ENCODE peak calls at places on chromosomes 16 and 17, in four cellular contexts. One of them, this sample, is unnamed.

GRCh38 chr16:50711862-50712567 is 18.6 kb downstream of the NOD2 start:
- DNase-seq in neural progenitor cell: no peak
- DNase-seq in neuronal stem cell: no peak
- DNase-seq in H9: no peak
- DNase-seq in this sample: no peak

GRCh38 chr17:65046236-65046635 is 10.3 kb downstream of the GNA13 start:
- DNase-seq in neural progenitor cell: no peak
- DNase-seq in neuronal stem cell: no peak
- DNase-seq in H9: no peak
- DNase-seq in this sample: no peak

GRCh38 chr17:78484300-78485159 is 92.7 kb downstream of the DNAH17 start:
- DNase-seq in neural progenitor cell: peak; percentile 69
- DNase-seq in neuronal stem cell: peak; percentile 51
- DNase-seq in H9: peak; percentile 89
- DNase-seq in this sample: peak; percentile 79

GRCh38 chr16:89945654-89946053 is 2.9 kb upstream of the DEF8 start:
- DNase-seq in neural progenitor cell: no peak
- DNase-seq in neuronal stem cell: no peak
- DNase-seq in H9: no peak
- DNase-seq in this sample: peak; percentile 49

GRCh38 chr17:62704381-62704971 is 77.0 kb downstream of the MRC2 start:
- DNase-seq in neural progenitor cell: no peak
- DNase-seq in neuronal stem cell: no peak
- DNase-seq in H9: peak; percentile 79
- DNase-seq in this sample: no peak

GRCh38 chr17:71412803-71413202 is 708.0 kb upstream of the SOX9 start:
- DNase-seq in neural progenitor cell: no peak
- DNase-seq in neuronal stem cell: no peak
- DNase-seq in H9: no peak
- DNase-seq in this sample: peak; percentile 84

GRCh38 chr16:49274936-49275730 is 6.5 kb downstream of the CBLN1 start:
- DNase-seq in neural progenitor cell: peak; percentile 77
- DNase-seq in neuronal stem cell: no peak
- DNase-seq in H9: peak; percentile 45
- DNase-seq in this sample: no peak

GRCh38 chr16:27595461-27595860 is 45.5 kb downstream of the KATNIP start:
- DNase-seq in neural progenitor cell: no peak
- DNase-seq in neuronal stem cell: no peak
- DNase-seq in H9: no peak
- DNase-seq in this sample: no peak

GRCh38 chr17:72590382-72590781 is 469.6 kb downstream of the SOX9 start:
- DNase-seq in neural progenitor cell: no peak
- DNase-seq in neuronal stem cell: no peak
- DNase-seq in H9: no peak
- DNase-seq in this sample: no peak

GRCh38 chr16:24152826-24153225 is 103.3 kb upstream of the CACNG3 start:
- DNase-seq in neural progenitor cell: no peak
- DNase-seq in neuronal stem cell: no peak
- DNase-seq in H9: no peak
- DNase-seq in this sample: no peak

GRCh38 chr17:66636111-66636510 is 198.8 kb upstream of the CACNG5 start:
- DNase-seq in neural progenitor cell: no peak
- DNase-seq in neuronal stem cell: no peak
- DNase-seq in H9: no peak
- DNase-seq in this sample: no peak

GRCh38 chr17:33716937-33717336 is 423.8 kb upstream of the ASIC2 start:
- DNase-seq in neural progenitor cell: no peak
- DNase-seq in neuronal stem cell: no peak
- DNase-seq in H9: no peak
- DNase-seq in this sample: no peak

GRCh38 chr16:56910654-56911539 is 21.0 kb upstream of the HERPUD1 start:
- DNase-seq in neural progenitor cell: no peak
- DNase-seq in neuronal stem cell: no peak
- DNase-seq in H9: no peak
- DNase-seq in this sample: peak; percentile 63

GRCh38 chr17:47295037-47295873 is 28.5 kb upstream of the EFCAB13 start:
- DNase-seq in neural progenitor cell: peak; percentile 62
- DNase-seq in neuronal stem cell: peak; percentile 23
- DNase-seq in H9: no peak
- DNase-seq in this sample: no peak

GRCh38 chr17:17836818-17837379 is at the start of gene SREBF1:
- DNase-seq in neural progenitor cell: peak; percentile 94
- DNase-seq in neuronal stem cell: peak; percentile 80
- DNase-seq in H9: peak; percentile 87
- DNase-seq in this sample: peak; percentile 77

GRCh38 chr17:7626956-7627249 is 718 bp downstream of the SAT2 start:
- DNase-seq in neural progenitor cell: no peak
- DNase-seq in neuronal stem cell: no peak
- DNase-seq in H9: no peak
- DNase-seq in this sample: no peak

GRCh38 chr17:5526821-5527598 is 40.6 kb downstream of the MIS12 start:
- DNase-seq in neural progenitor cell: peak; percentile 26
- DNase-seq in neuronal stem cell: peak; percentile 32
- DNase-seq in H9: no peak
- DNase-seq in this sample: no peak

GRCh38 chr17:50683434-50684287 is 24.1 kb downstream of the ANKRD40 start:
- DNase-seq in neural progenitor cell: no peak
- DNase-seq in neuronal stem cell: no peak
- DNase-seq in H9: no peak
- DNase-seq in this sample: no peak

GRCh38 chr17:32871736-32872135 is 5.2 kb downstream of the MYO1D start:
- DNase-seq in neural progenitor cell: no peak
- DNase-seq in neuronal stem cell: no peak
- DNase-seq in H9: no peak
- DNase-seq in this sample: no peak

GRCh38 chr17:79007504-79008381 is 1.8 kb downstream of the CANT1 start:
- DNase-seq in neural progenitor cell: no peak
- DNase-seq in neuronal stem cell: no peak
- DNase-seq in H9: no peak
- DNase-seq in this sample: no peak

GRCh38 chr16:81276323-81276722 is 37.8 kb downstream of the BCO1 start:
- DNase-seq in neural progenitor cell: no peak
- DNase-seq in neuronal stem cell: no peak
- DNase-seq in H9: no peak
- DNase-seq in this sample: no peak

GRCh38 chr16:12100124-12100647 is 123.7 kb downstream of the SNX29 start:
- DNase-seq in neural progenitor cell: no peak
- DNase-seq in neuronal stem cell: no peak
- DNase-seq in H9: no peak
- DNase-seq in this sample: no peak

GRCh38 chr16:12728471-12728870 is 75.2 kb downstream of the CPPED1 start:
- DNase-seq in neural progenitor cell: no peak
- DNase-seq in neuronal stem cell: no peak
- DNase-seq in H9: no peak
- DNase-seq in this sample: no peak

GRCh38 chr17:78781339-78782304 is at the start of gene CYTH1:
- DNase-seq in neural progenitor cell: peak; percentile 71
- DNase-seq in neuronal stem cell: peak; percentile 30
- DNase-seq in H9: peak; percentile 67
- DNase-seq in this sample: peak; percentile 65

GRCh38 chr16:66925322-66925840 is at the start of gene RRAD:
- DNase-seq in neural progenitor cell: peak; percentile 54
- DNase-seq in neuronal stem cell: no peak
- DNase-seq in H9: peak; percentile 47
- DNase-seq in this sample: no peak

GRCh38 chr17:57927048-57927723 is 28.0 kb downstream of the CUEDC1 start:
- DNase-seq in neural progenitor cell: peak; percentile 94
- DNase-seq in neuronal stem cell: peak; percentile 69
- DNase-seq in H9: no peak
- DNase-seq in this sample: no peak

GRCh38 chr17:49575524-49576120 is at the start of gene NXPH3:
- DNase-seq in neural progenitor cell: peak; percentile 91
- DNase-seq in neuronal stem cell: peak; percentile 70
- DNase-seq in H9: peak; percentile 94
- DNase-seq in this sample: peak; percentile 41

GRCh38 chr16:88640520-88641247 is 2.3 kb downstream of the IL17C start:
- DNase-seq in neural progenitor cell: no peak
- DNase-seq in neuronal stem cell: no peak
- DNase-seq in H9: no peak
- DNase-seq in this sample: peak; percentile 42

GRCh38 chr16:88645941-88646340 is 4.9 kb downstream of the CYBA start:
- DNase-seq in neural progenitor cell: no peak
- DNase-seq in neuronal stem cell: no peak
- DNase-seq in H9: no peak
- DNase-seq in this sample: no peak

GRCh38 chr16:88645455-88645854 is 5.4 kb downstream of the CYBA start:
- DNase-seq in neural progenitor cell: no peak
- DNase-seq in neuronal stem cell: no peak
- DNase-seq in H9: no peak
- DNase-seq in this sample: no peak

GRCh38 chr16:88642881-88643545 is 4.6 kb downstream of the IL17C start:
- DNase-seq in neural progenitor cell: no peak
- DNase-seq in neuronal stem cell: no peak
- DNase-seq in H9: no peak
- DNase-seq in this sample: no peak

DNA sequence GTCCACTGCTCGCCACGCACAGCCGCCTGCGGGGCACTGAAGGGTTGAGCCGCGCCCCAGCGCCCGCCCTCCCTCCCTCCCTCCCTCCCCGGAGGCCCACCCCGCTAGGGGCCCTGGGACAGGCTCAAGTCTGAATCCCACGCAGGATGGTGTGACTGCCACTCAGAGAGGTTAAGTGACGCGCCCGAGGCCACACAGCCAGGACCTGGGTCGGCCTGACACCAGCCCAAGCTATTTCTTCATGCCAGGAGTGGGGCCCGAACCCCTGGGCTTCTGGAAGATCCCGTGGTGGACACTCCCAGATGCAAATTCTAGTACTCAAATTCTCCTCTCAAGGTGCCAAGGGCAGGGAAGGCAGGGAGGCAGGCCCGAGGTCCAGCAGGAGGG is 5.2 kb downstream of the IL17C start:
- DNase-seq in neural progenitor cell: no peak
- DNase-seq in neuronal stem cell: no peak
- DNase-seq in H9: no peak
- DNase-seq in this sample: no peak
- H3K4me2 ChIP-seq in neural progenitor cell: no peak overlapping the region
- H3K4me2 ChIP-seq in neuronal stem cell: no peak overlapping the region
- H3K4me2 ChIP-seq in H9: no peak overlapping the region
- H3K4me2 ChIP-seq in this sample: no peak overlapping the region

DNA sequence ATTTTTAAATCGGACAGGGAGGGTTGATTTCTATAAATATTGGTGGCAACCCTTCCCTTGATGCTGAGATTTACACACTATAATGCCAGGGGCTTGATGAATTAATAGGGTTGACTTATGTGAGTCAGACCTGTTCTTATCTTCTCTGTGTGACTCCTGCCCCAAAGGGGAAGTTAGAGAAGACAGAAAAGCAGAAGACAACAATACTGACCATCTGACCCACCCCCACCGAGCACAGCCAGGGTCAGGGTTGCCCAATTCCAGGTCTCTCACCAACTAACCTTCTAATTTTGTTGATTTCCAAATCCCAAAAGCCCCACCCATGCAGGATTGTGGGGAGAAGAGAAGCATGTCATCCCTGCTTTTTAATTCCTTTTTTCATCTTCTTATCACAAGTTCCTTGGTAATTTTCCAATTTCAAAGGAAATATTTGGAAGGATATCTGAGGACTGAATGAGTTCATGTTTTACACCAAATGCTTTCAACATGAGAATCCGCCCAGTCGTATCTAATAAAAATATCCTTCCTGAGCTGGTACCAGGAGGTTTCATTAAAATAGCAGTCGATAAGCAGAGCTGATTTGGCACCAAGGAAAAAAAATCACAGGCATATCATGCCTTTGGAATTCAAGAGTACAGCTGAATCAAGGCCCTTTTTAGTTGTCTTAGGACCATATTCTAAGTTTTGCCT is 603.4 kb upstream of the CDH11 start:
- DNase-seq in neural progenitor cell: no peak
- DNase-seq in neuronal stem cell: no peak
- DNase-seq in H9: no peak
- DNase-seq in this sample: no peak
- H3K4me2 ChIP-seq in neural progenitor cell: no peak overlapping the region
- H3K4me2 ChIP-seq in neuronal stem cell: no peak overlapping the region
- H3K4me2 ChIP-seq in H9: no peak overlapping the region
- H3K4me2 ChIP-seq in this sample: no peak overlapping the region

GRCh38 chr16:10981697-10982216 is 37.4 kb downstream of the CLEC16A start:
- DNase-seq in neural progenitor cell: no peak
- DNase-seq in neuronal stem cell: no peak
- DNase-seq in H9: peak; percentile 70
- DNase-seq in this sample: peak; percentile 81
- H3K4me2 ChIP-seq in neural progenitor cell: no peak overlapping the region
- H3K4me2 ChIP-seq in neuronal stem cell: no peak overlapping the region
- H3K4me2 ChIP-seq in H9: no peak overlapping the region
- H3K4me2 ChIP-seq in this sample: peak overlapping the region; percentile 71

DNA sequence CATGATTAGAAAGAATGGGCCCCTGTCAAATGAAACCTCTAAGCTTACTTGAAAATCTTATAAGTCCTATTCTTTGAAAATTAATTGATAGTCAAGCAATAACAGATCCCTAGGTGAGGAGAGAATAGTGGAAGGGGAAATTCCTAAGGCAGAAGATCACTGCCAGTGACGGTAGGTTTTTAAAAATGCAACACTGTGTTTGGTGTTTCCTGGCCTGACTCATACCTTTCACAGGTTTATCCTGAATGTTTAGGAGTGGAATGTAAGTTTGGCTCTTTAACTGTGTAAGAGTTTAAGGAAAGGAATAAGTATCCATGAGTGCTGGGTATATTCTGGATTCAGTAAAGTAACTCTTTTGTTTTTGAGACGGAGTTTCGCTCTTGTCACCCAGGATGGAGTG is 23.8 kb downstream of the HAPSTR1 start:
- DNase-seq in neural progenitor cell: no peak
- DNase-seq in neuronal stem cell: no peak
- DNase-seq in H9: no peak
- DNase-seq in this sample: no peak
- H3K4me2 ChIP-seq in neural progenitor cell: no peak overlapping the region
- H3K4me2 ChIP-seq in neuronal stem cell: no peak overlapping the region
- H3K4me2 ChIP-seq in H9: no peak overlapping the region
- H3K4me2 ChIP-seq in this sample: no peak overlapping the region

DNA sequence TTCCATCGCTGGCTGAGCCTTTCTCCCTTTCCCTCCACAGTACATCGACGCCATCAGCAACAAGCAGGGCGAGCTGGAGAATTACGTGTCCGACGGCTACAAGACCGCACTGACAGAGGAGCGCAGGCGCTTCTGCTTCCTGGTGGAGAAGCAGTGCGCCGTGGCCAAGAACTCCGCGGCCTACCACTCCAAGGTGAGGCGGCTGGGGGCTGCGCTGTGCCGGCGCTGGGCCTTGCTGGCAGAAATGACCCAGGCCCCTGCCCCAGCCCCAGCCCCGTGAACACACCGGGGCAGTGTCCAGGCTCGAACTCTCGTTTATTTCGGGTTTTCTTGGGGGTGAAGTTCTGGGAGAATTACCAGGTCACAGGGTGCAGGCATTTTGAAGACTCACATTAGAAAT is 64.9 kb downstream of the BAIAP2 start:
- DNase-seq in neural progenitor cell: no peak
- DNase-seq in neuronal stem cell: no peak
- DNase-seq in H9: no peak
- DNase-seq in this sample: no peak
- H3K4me2 ChIP-seq in neural progenitor cell: no peak overlapping the region
- H3K4me2 ChIP-seq in neuronal stem cell: no peak overlapping the region
- H3K4me2 ChIP-seq in H9: no peak overlapping the region
- H3K4me2 ChIP-seq in this sample: no peak overlapping the region

DNA sequence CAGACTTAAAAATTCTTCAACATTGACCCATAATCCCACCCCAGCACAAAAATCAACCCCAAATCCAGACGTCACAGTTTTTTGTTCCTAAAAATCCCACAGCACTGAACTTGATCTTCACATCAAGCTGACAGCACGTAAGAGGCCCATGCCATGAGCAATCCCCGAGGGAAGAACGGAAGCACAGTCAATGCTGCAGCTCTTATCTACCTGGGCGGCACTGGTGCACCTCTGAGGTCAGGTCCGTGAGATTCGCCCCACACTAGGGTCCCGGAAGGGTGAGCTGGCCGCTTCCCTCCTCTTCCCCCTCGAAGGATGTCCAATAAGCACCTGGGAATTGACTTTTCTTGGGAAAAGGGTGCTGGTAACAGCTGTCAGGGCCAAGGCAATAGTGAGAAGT is 11.3 kb upstream of the ITGAE start:
- DNase-seq in neural progenitor cell: no peak
- DNase-seq in neuronal stem cell: no peak
- DNase-seq in H9: no peak
- DNase-seq in this sample: no peak
- H3K4me2 ChIP-seq in neural progenitor cell: no peak overlapping the region
- H3K4me2 ChIP-seq in neuronal stem cell: no peak overlapping the region
- H3K4me2 ChIP-seq in H9: no peak overlapping the region
- H3K4me2 ChIP-seq in this sample: no peak overlapping the region